ENCODE peak calls at places on chromosomes 7 and 10, in nine cellular contexts. One of them, this sample, is unnamed.

GRCh38 chr10:133127291-133128125 is 32.5 kb upstream of the KNDC1 start:
- DNase-seq in endothelial cell of umbilical vein: no peak
- DNase-seq in AG09309: no peak
- DNase-seq in AG04450: no peak
- DNase-seq in PC-3: peak
- DNase-seq in astrocyte of the cerebellum: no peak
- DNase-seq in fibroblast of mammary gland: no peak
- DNase-seq in A549: peak
- DNase-seq in epithelial cell of esophagus: no peak
- DNase-seq in this sample: no peak

GRCh38 chr10:133258818-133259602 is 17.7 kb downstream of the ADAM8 start:
- DNase-seq in endothelial cell of umbilical vein: peak
- DNase-seq in AG09309: peak
- DNase-seq in AG04450: peak
- DNase-seq in PC-3: peak
- DNase-seq in astrocyte of the cerebellum: peak
- DNase-seq in fibroblast of mammary gland: peak
- DNase-seq in A549: peak
- DNase-seq in epithelial cell of esophagus: peak
- DNase-seq in this sample: peak

GRCh38 chr10:125072824-125073223 is 87.5 kb downstream of the CTBP2 start:
- DNase-seq in endothelial cell of umbilical vein: no peak
- DNase-seq in AG09309: no peak
- DNase-seq in AG04450: no peak
- DNase-seq in PC-3: no peak
- DNase-seq in astrocyte of the cerebellum: no peak
- DNase-seq in fibroblast of mammary gland: no peak
- DNase-seq in A549: no peak
- DNase-seq in epithelial cell of esophagus: no peak
- DNase-seq in this sample: no peak

GRCh38 chr7:85023066-85023687 is 163.7 kb downstream of the SEMA3D start:
- DNase-seq in endothelial cell of umbilical vein: peak
- DNase-seq in AG09309: no peak
- DNase-seq in AG04450: peak
- DNase-seq in PC-3: peak
- DNase-seq in astrocyte of the cerebellum: peak
- DNase-seq in fibroblast of mammary gland: peak
- DNase-seq in A549: peak
- DNase-seq in epithelial cell of esophagus: peak
- DNase-seq in this sample: peak

GRCh38 chr7:18459439-18459838 is 36.1 kb upstream of the HDAC9 start:
- DNase-seq in endothelial cell of umbilical vein: no peak
- DNase-seq in AG09309: no peak
- DNase-seq in AG04450: no peak
- DNase-seq in PC-3: no peak
- DNase-seq in astrocyte of the cerebellum: no peak
- DNase-seq in fibroblast of mammary gland: no peak
- DNase-seq in A549: no peak
- DNase-seq in epithelial cell of esophagus: no peak
- DNase-seq in this sample: no peak

GRCh38 chr10:110221044-110221720 is 13.8 kb downstream of the MXI1 start:
- DNase-seq in endothelial cell of umbilical vein: no peak
- DNase-seq in AG09309: no peak
- DNase-seq in AG04450: no peak
- DNase-seq in PC-3: no peak
- DNase-seq in astrocyte of the cerebellum: no peak
- DNase-seq in fibroblast of mammary gland: no peak
- DNase-seq in A549: no peak
- DNase-seq in epithelial cell of esophagus: no peak
- DNase-seq in this sample: no peak

GRCh38 chr10:58752665-58753064 is 240.0 kb downstream of the BICC1 start:
- DNase-seq in endothelial cell of umbilical vein: no peak
- DNase-seq in AG09309: no peak
- DNase-seq in AG04450: no peak
- DNase-seq in PC-3: no peak
- DNase-seq in astrocyte of the cerebellum: no peak
- DNase-seq in fibroblast of mammary gland: no peak
- DNase-seq in A549: no peak
- DNase-seq in epithelial cell of esophagus: no peak
- DNase-seq in this sample: no peak

GRCh38 chr7:129855234-129855673 is 97.5 kb downstream of the UBE2H start:
- DNase-seq in endothelial cell of umbilical vein: peak
- DNase-seq in AG09309: peak
- DNase-seq in AG04450: peak
- DNase-seq in PC-3: peak
- DNase-seq in astrocyte of the cerebellum: peak
- DNase-seq in fibroblast of mammary gland: peak
- DNase-seq in A549: no peak
- DNase-seq in epithelial cell of esophagus: no peak
- DNase-seq in this sample: peak

GRCh38 chr7:140541513-140542192 is 62.3 kb upstream of the MKRN1 start:
- DNase-seq in endothelial cell of umbilical vein: peak
- DNase-seq in AG09309: peak
- DNase-seq in AG04450: peak
- DNase-seq in PC-3: peak
- DNase-seq in astrocyte of the cerebellum: peak
- DNase-seq in fibroblast of mammary gland: peak
- DNase-seq in A549: peak
- DNase-seq in epithelial cell of esophagus: peak
- DNase-seq in this sample: peak

GRCh38 chr7:4715385-4715770 is 33.3 kb downstream of the FOXK1 start:
- DNase-seq in endothelial cell of umbilical vein: no peak
- DNase-seq in AG09309: no peak
- DNase-seq in AG04450: peak
- DNase-seq in PC-3: no peak
- DNase-seq in astrocyte of the cerebellum: peak
- DNase-seq in fibroblast of mammary gland: peak
- DNase-seq in A549: peak
- DNase-seq in epithelial cell of esophagus: peak
- DNase-seq in this sample: peak

GRCh38 chr7:5472432-5473315 is 49.0 kb upstream of the TNRC18 start:
- DNase-seq in endothelial cell of umbilical vein: no peak
- DNase-seq in AG09309: no peak
- DNase-seq in AG04450: no peak
- DNase-seq in PC-3: no peak
- DNase-seq in astrocyte of the cerebellum: no peak
- DNase-seq in fibroblast of mammary gland: no peak
- DNase-seq in A549: peak
- DNase-seq in epithelial cell of esophagus: no peak
- DNase-seq in this sample: no peak

GRCh38 chr7:108348913-108349312 is 107.3 kb downstream of the NRCAM start:
- DNase-seq in endothelial cell of umbilical vein: no peak
- DNase-seq in AG09309: peak
- DNase-seq in AG04450: no peak
- DNase-seq in PC-3: peak
- DNase-seq in astrocyte of the cerebellum: peak
- DNase-seq in fibroblast of mammary gland: peak
- DNase-seq in A549: peak
- DNase-seq in epithelial cell of esophagus: peak
- DNase-seq in this sample: peak

GRCh38 chr10:81875680-81876252 is 772 bp downstream of the NRG3 start:
- DNase-seq in endothelial cell of umbilical vein: no peak
- DNase-seq in AG09309: no peak
- DNase-seq in AG04450: no peak
- DNase-seq in PC-3: no peak
- DNase-seq in astrocyte of the cerebellum: no peak
- DNase-seq in fibroblast of mammary gland: no peak
- DNase-seq in A549: no peak
- DNase-seq in epithelial cell of esophagus: no peak
- DNase-seq in this sample: no peak

GRCh38 chr10:81873932-81874816 is 820 bp upstream of the NRG3 start:
- DNase-seq in endothelial cell of umbilical vein: peak
- DNase-seq in AG09309: no peak
- DNase-seq in AG04450: no peak
- DNase-seq in PC-3: no peak
- DNase-seq in astrocyte of the cerebellum: peak
- DNase-seq in fibroblast of mammary gland: peak
- DNase-seq in A549: no peak
- DNase-seq in epithelial cell of esophagus: peak
- DNase-seq in this sample: peak

GRCh38 chr10:81873231-81873931 is 1.6 kb upstream of the NRG3 start:
- DNase-seq in endothelial cell of umbilical vein: no peak
- DNase-seq in AG09309: no peak
- DNase-seq in AG04450: no peak
- DNase-seq in PC-3: no peak
- DNase-seq in astrocyte of the cerebellum: no peak
- DNase-seq in fibroblast of mammary gland: no peak
- DNase-seq in A549: no peak
- DNase-seq in epithelial cell of esophagus: no peak
- DNase-seq in this sample: no peak

GRCh38 chr10:81876253-81876731 is 1.3 kb downstream of the NRG3 start:
- DNase-seq in endothelial cell of umbilical vein: peak
- DNase-seq in AG09309: no peak
- DNase-seq in AG04450: no peak
- DNase-seq in PC-3: no peak
- DNase-seq in astrocyte of the cerebellum: no peak
- DNase-seq in fibroblast of mammary gland: no peak
- DNase-seq in A549: no peak
- DNase-seq in epithelial cell of esophagus: no peak
- DNase-seq in this sample: no peak

GRCh38 chr10:81874878-81875679 is at the start of gene NRG3:
- DNase-seq in endothelial cell of umbilical vein: no peak
- DNase-seq in AG09309: no peak
- DNase-seq in AG04450: no peak
- DNase-seq in PC-3: no peak
- DNase-seq in astrocyte of the cerebellum: no peak
- DNase-seq in fibroblast of mammary gland: no peak
- DNase-seq in A549: no peak
- DNase-seq in epithelial cell of esophagus: no peak
- DNase-seq in this sample: no peak
- H3K4me3 ChIP-seq in endothelial cell of umbilical vein: peak
- H3K4me3 ChIP-seq in AG09309: no peak
- H3K4me3 ChIP-seq in AG04450: no peak
- H3K4me3 ChIP-seq in PC-3: no peak
- H3K4me3 ChIP-seq in astrocyte of the cerebellum: peak
- H3K4me3 ChIP-seq in fibroblast of mammary gland: no peak
- H3K4me3 ChIP-seq in A549: peak
- H3K4me3 ChIP-seq in epithelial cell of esophagus: no peak
- H3K4me3 ChIP-seq in this sample: peak

DNA sequence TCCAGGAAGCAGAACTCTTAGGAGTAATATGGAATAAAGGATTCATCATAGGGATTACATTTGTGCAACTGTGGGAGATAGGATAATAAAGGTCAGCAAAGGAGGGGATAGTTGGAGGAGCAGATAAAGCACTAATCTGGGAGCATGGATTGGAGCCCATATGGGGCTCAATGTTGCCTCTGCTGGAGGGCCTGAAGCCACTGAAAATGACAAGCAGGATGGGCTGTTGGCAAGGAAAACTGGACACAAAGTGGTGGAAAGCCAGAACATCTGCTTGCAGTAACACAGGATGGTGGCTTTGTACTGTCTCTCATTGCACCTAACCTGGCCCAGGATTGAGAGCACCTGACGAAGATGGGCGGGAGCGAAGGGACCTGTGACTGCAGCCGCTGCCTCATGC is 15.0 kb upstream of the COMMD3 start:
- DNase-seq in endothelial cell of umbilical vein: no peak
- DNase-seq in AG09309: no peak
- DNase-seq in AG04450: no peak
- DNase-seq in PC-3: no peak
- DNase-seq in astrocyte of the cerebellum: no peak
- DNase-seq in fibroblast of mammary gland: no peak
- DNase-seq in A549: no peak
- DNase-seq in epithelial cell of esophagus: no peak
- DNase-seq in this sample: no peak
- TF ChIP-seq CTCF in endothelial cell of umbilical vein: no peak
- TF ChIP-seq CTCF in AG09309: peak
- TF ChIP-seq CTCF in AG04450: peak
- TF ChIP-seq CTCF in PC-3: no peak
- TF ChIP-seq CTCF in astrocyte of the cerebellum: no peak
- TF ChIP-seq CTCF in fibroblast of mammary gland: no peak
- TF ChIP-seq CTCF in A549: no peak
- TF ChIP-seq CTCF in epithelial cell of esophagus: no peak
- TF ChIP-seq CTCF in this sample: peak

GRCh38 chr10:122464575-122464974 is 3.2 kb downstream of the HTRA1 start:
- DNase-seq in endothelial cell of umbilical vein: no peak
- DNase-seq in AG09309: no peak
- DNase-seq in AG04450: no peak
- DNase-seq in PC-3: no peak
- DNase-seq in astrocyte of the cerebellum: no peak
- DNase-seq in fibroblast of mammary gland: no peak
- DNase-seq in A549: no peak
- DNase-seq in epithelial cell of esophagus: no peak
- DNase-seq in this sample: no peak

GRCh38 chr10:122463466-122464157 is 2.3 kb downstream of the HTRA1 start:
- DNase-seq in endothelial cell of umbilical vein: no peak
- DNase-seq in AG09309: no peak
- DNase-seq in AG04450: no peak
- DNase-seq in PC-3: no peak
- DNase-seq in astrocyte of the cerebellum: no peak
- DNase-seq in fibroblast of mammary gland: no peak
- DNase-seq in A549: no peak
- DNase-seq in epithelial cell of esophagus: no peak
- DNase-seq in this sample: no peak

GRCh38 chr10:122462533-122463465 is 1.4 kb downstream of the HTRA1 start:
- DNase-seq in endothelial cell of umbilical vein: peak
- DNase-seq in AG09309: no peak
- DNase-seq in AG04450: no peak
- DNase-seq in PC-3: peak
- DNase-seq in astrocyte of the cerebellum: no peak
- DNase-seq in fibroblast of mammary gland: no peak
- DNase-seq in A549: no peak
- DNase-seq in epithelial cell of esophagus: peak
- DNase-seq in this sample: peak

GRCh38 chr10:122465401-122465800 is 4.0 kb downstream of the HTRA1 start:
- DNase-seq in endothelial cell of umbilical vein: no peak
- DNase-seq in AG09309: no peak
- DNase-seq in AG04450: no peak
- DNase-seq in PC-3: no peak
- DNase-seq in astrocyte of the cerebellum: no peak
- DNase-seq in fibroblast of mammary gland: no peak
- DNase-seq in A549: no peak
- DNase-seq in epithelial cell of esophagus: no peak
- DNase-seq in this sample: no peak

DNA sequence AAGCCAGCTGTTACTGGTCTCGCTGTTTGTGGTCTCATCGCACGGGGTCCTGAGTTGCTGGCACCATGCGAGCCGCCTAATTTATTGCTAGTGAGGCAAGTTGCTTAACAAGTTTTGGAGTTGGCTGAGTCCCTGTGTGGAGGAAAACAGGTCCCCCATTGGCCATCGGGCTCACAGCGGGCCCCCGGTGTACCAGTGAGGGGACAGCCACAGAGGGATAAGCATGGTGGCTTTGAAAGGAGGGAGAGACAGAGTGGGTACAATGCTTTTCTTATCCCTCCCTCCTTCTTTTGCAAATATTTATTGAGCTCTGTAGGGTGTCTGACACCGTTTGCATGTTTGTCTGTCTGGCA is 2.8 kb downstream of the HTRA1 start:
- DNase-seq in endothelial cell of umbilical vein: no peak
- DNase-seq in AG09309: no peak
- DNase-seq in AG04450: no peak
- DNase-seq in PC-3: no peak
- DNase-seq in astrocyte of the cerebellum: no peak
- DNase-seq in fibroblast of mammary gland: no peak
- DNase-seq in A549: no peak
- DNase-seq in epithelial cell of esophagus: no peak
- DNase-seq in this sample: no peak
- H3K4me3 ChIP-seq in endothelial cell of umbilical vein: no peak
- H3K4me3 ChIP-seq in AG09309: no peak
- H3K4me3 ChIP-seq in AG04450: no peak
- H3K4me3 ChIP-seq in PC-3: no peak
- H3K4me3 ChIP-seq in astrocyte of the cerebellum: no peak
- H3K4me3 ChIP-seq in fibroblast of mammary gland: peak
- H3K4me3 ChIP-seq in A549: no peak
- H3K4me3 ChIP-seq in epithelial cell of esophagus: peak
- H3K4me3 ChIP-seq in this sample: peak

GRCh38 chr7:24290004-24290641 is 6.1 kb downstream of the NPY start:
- DNase-seq in endothelial cell of umbilical vein: peak
- DNase-seq in AG09309: peak
- DNase-seq in AG04450: no peak
- DNase-seq in PC-3: peak
- DNase-seq in astrocyte of the cerebellum: no peak
- DNase-seq in fibroblast of mammary gland: peak
- DNase-seq in A549: peak
- DNase-seq in epithelial cell of esophagus: peak
- DNase-seq in this sample: peak
- TF ChIP-seq CTCF in endothelial cell of umbilical vein: no peak
- TF ChIP-seq CTCF in AG09309: peak
- TF ChIP-seq CTCF in AG04450: peak
- TF ChIP-seq CTCF in PC-3: peak
- TF ChIP-seq CTCF in astrocyte of the cerebellum: peak
- TF ChIP-seq CTCF in fibroblast of mammary gland: peak
- TF ChIP-seq CTCF in A549: peak
- TF ChIP-seq CTCF in epithelial cell of esophagus: peak
- TF ChIP-seq CTCF in this sample: peak